ENCODE peak calls at places on chromosomes 4 and X, in six cellular contexts. Q is IMR-90, R is foreskin fibroblast, I is kidney epithelial cell, D is fibroblast of lung, P is SK-N-SH. T is an unnamed sample.

GRCh38 chrX:21373637-21374162 is 518 bp upstream of the CNKSR2 start:
- DNase-seq in I (no peak), D (no peak), P (no peak), Q (no peak), R (no peak), T (no peak)

GRCh38 chr4:110754726-110755125 is 131.8 kb upstream of the PITX2 start:
- DNase-seq in I (no peak), Q (no peak), D (no peak), P (no peak), R (no peak), T (no peak)

GRCh38 chrX:136950206-136950605 is 69.7 kb upstream of the RBMX start:
- DNase-seq in D (no peak), Q (no peak), P (no peak), R (no peak), I (no peak), T (no peak)

GRCh38 chrX:57933321-57933720 is 23.1 kb upstream of the ZXDA start:
- DNase-seq in I (no peak), R (no peak), P (no peak), D (no peak), Q (no peak), T (no peak)

GRCh38 chr4:1261107-1261928 is 12.4 kb upstream of the CTBP1 start:
- DNase-seq in P (no peak), D (no peak), R (no peak), I (no peak), Q (no peak), T (no peak)

GRCh38 chr4:5572114-5572513 is 136.2 kb downstream of the EVC2 start:
- DNase-seq in R (no peak), D (no peak), I (no peak), Q (no peak), P (no peak), T (peak)

GRCh38 chr4:5391492-5391891 is 316.9 kb downstream of the EVC2 start:
- DNase-seq in I (no peak), Q (no peak), D (no peak), P (no peak), R (no peak), T (no peak)

GRCh38 chr4:84379881-84380618 is 119.0 kb downstream of the NKX6-1 start:
- DNase-seq in R (peak), D (peak), Q (no peak), I (peak), P (no peak), T (peak)

GRCh38 chrX:46567388-46567787 is 6.2 kb upstream of the CHST7 start:
- DNase-seq in Q (no peak), R (no peak), P (no peak), I (no peak), D (no peak), T (no peak)

GRCh38 chr4:26763649-26764048 is 97.0 kb upstream of the STIM2 start:
- DNase-seq in I (no peak), P (no peak), Q (no peak), D (no peak), R (no peak), T (no peak)

GRCh38 chr4:140497776-140498636 is at the start of gene MGAT4D:
- DNase-seq in D (no peak), P (peak), Q (no peak), I (no peak), R (no peak), T (no peak)

GRCh38 chr4:168864831-168865541 is 145.1 kb downstream of the CBR4 start:
- DNase-seq in D (peak), P (no peak), R (peak), I (no peak), Q (peak), T (no peak)

DNA sequence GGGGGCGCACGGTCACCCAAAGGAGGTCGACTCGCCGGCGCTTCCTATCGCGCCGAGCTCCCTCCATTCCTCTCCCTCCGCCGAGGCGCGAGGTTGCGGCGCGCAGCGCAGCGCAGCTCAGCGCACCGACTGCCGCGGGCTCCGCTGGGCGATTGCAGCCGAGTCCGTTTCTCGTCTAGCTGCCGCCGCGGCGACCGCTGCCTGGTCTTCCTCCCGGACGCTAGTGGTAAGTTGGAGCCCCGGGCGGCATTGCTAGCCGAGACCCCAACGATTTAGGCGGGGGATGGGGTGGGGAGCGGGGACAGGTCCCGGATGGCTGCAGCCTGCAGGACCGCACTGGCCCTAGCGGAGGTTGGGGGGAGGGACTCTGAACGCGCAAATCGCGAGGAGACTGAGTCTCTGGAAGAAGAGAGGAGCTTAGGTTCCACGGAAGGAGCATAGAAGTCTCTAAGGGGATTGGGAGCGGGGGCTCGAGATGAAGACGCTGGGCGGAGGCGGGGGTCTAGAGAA is 603 bp downstream of the HTR2C start:
- DNase-seq in Q (no peak), D (no peak), I (no peak), R (no peak), P (peak), T (no peak)
- H3K4me3 ChIP-seq in Q (no peak), D (no peak), I (no peak), R (no peak), P (peak), T (peak)

GRCh38 chrX:153794897-153795816 is 689 bp downstream of the SSR4 start:
- DNase-seq in D (no peak), R (no peak), Q (no peak), I (no peak), P (no peak), T (no peak)

GRCh38 chrX:153792368-153792767 is 1.8 kb downstream of the IDH3G start:
- DNase-seq in I (no peak), R (no peak), Q (no peak), P (no peak), D (no peak), T (no peak)

GRCh38 chrX:153791104-153791852 is 2.9 kb downstream of the IDH3G start:
- DNase-seq in P (no peak), I (no peak), D (no peak), Q (no peak), R (no peak), T (no peak)

GRCh38 chrX:153793291-153793690 is 884 bp downstream of the IDH3G start:
- DNase-seq in I (no peak), P (no peak), D (no peak), Q (no peak), R (peak), T (no peak)

GRCh38 chrX:153794018-153794896 is at the start of the genes IDH3G and SSR4:
- DNase-seq in R (peak), I (peak), Q (peak), P (peak), D (peak), T (peak)
- TF ChIP-seq CTCF in R (no peak), I (no peak), Q (peak), P (no peak), D (no peak), T (no peak)

GRCh38 chr4:46390353-46391058 is 578 bp upstream of the GABRA2 start:
- DNase-seq in Q (no peak), R (no peak), I (no peak), D (no peak), P (no peak), T (no peak)

GRCh38 chr4:46388860-46389259 is 1.1 kb downstream of the GABRA2 start:
- DNase-seq in P (no peak), D (no peak), R (no peak), Q (no peak), I (no peak), T (no peak)

GRCh38 chr4:46386570-46386969 is 3.4 kb downstream of the GABRA2 start:
- DNase-seq in R (no peak), Q (no peak), P (peak), D (no peak), I (no peak), T (no peak)

GRCh38 chr4:46387956-46388355 is 2.0 kb downstream of the GABRA2 start:
- DNase-seq in R (no peak), I (no peak), D (no peak), Q (no peak), P (no peak), T (no peak)

DNA sequence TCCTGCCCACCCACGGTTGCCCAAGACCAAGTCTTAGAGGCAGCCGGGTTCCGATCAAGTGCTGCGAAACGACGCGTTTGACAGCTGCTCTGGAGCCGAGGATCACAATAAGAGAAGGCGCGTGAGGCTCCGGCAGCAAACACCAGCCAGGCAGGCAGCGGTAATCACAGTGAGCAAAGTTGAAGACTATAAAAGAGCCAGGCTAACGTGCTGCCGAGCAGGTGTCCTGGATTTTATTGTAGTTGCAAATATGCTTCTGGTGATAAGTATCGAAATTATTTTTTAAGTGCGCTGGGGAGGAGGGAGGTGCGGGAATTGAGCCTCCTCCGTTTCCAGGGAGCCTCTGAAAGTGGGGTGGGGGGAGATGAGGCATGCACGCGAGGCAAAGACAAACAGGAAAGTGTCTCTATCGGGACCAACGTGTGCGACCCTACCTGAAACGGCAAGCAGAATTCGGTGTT is 597 bp downstream of the GABRA2 start:
- DNase-seq in I (no peak), Q (no peak), P (peak), R (no peak), D (peak), T (peak)
- H3K4me3 ChIP-seq in I (peak), Q (peak), P (no peak), R (no peak), D (no peak), T (peak)

DNA sequence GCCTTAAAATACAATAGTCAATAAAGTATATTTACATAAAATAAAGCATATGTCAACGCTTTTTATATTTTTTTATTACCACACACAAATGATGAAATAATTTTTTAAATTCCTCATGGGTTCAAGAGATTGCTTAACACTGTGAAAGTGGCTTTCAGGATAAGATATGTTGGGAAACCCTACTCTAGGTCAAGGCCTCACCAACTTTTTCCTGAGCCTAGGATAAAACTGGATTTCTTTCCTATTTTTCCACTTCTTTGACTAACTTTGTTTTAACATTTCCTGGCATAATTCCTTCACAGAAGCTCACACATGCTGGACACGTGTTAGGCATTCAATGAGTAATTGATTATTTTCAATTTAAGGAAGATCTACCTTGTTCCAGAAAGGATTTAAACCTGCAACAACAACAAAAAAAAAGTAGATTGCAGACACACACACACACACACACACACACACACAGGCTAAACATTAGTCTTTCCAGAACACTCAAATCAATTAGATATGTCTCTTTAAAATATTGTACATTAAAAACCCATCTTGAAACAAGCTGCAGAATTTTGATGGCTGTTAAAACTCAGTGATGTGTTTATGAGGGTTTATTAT is 9.1 kb downstream of the KLB start:
- DNase-seq in D (peak), R (no peak), I (no peak), P (no peak), Q (no peak), T (no peak)
- TF ChIP-seq CTCF in D (no peak), R (no peak), I (no peak), P (no peak), Q (no peak), T (no peak)

GRCh38 chr4:69321153-69321729 is 41.0 kb downstream of the UGT2B28 start:
- DNase-seq in Q (no peak), D (no peak), I (no peak), P (no peak), R (no peak), T (no peak)
- H3K4me3 ChIP-seq in Q (no peak), D (no peak), I (no peak), P (no peak), R (no peak), T (no peak)

GRCh38 chr4:52612341-52612740 is 46.8 kb downstream of the USP46 start:
- DNase-seq in Q (no peak), I (no peak), P (no peak), R (no peak), D (no peak), T (no peak)
- TF ChIP-seq CTCF in Q (no peak), I (no peak), P (no peak), R (no peak), D (no peak), T (no peak)

GRCh38 chr4:112523764-112524505 is 8.0 kb upstream of the NEUROG2 start:
- DNase-seq in R (no peak), D (no peak), P (peak), Q (no peak), I (no peak), T (no peak)
- H3K4me3 ChIP-seq in R (peak), D (peak), P (no peak), Q (peak), I (peak), T (peak)

DNA sequence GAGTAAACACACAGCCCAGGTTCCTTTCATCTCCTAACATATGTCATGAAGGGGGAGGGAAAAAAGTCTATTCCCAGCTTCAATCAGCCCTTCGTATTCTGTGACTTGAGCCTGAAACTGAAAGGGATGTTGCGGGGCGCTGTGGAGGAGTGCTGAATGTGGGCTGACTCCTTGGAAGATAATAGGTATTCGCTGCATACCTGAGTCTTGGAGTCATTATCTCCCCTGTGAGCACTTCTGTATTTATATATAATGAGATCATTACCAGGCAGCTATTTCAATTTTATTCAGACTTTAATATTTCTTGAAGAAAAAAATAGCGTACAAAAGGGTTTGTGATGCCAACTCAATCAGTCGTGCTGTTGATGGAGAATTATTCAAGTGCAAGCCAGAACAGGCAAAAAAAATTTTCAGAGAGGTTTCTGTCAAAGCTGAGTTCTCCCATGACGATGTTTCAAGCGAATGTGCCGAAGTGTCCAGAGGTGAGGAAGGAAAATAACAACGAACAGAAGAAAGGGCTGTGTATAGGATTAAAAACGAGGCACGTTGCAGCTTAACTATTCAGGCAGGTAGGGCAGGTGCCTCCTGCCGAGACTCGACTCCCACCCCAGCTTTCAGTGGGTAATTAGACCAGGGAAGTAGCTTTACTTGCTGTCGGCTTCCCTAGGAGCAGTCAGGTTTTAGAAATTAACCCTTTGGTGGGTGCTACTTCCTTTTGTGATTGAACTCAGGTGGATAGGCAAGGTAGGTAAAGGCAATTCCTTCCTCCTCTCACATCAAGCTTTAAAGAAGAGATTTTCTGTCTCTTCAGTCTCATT is 163.7 kb upstream of the NOCT start:
- DNase-seq in Q (peak), P (no peak), R (no peak), D (no peak), I (no peak), T (peak)
- TF ChIP-seq CTCF in Q (no peak), P (no peak), R (no peak), D (no peak), I (no peak), T (no peak)